ENCODE peak calls at places on chromosomes 5 and 9, in four cellular contexts. O is kidney epithelial cell, A is body of pancreas, J is thyroid gland. Y is an unnamed sample. For H3K36me3, the result is how much of the 10 kb centered on the place peaks cover.

GRCh38 chr5:56594821-56595220 is 220.5 kb upstream of the MAP3K1 start:
- DNase-seq in O (no peak), A (no peak), J (no peak), Y (no peak)

GRCh38 chr5:74017786-74018211 is 391.8 kb downstream of the ARHGEF28 start:
- DNase-seq in O (peak), A (peak), J (peak), Y (peak)

GRCh38 chr9:19788614-19789271 is at the start of gene SLC24A2:
- DNase-seq in O (no peak), A (no peak), J (no peak), Y (peak)

GRCh38 chr9:134066923-134067851 is 639 bp downstream of the BRD3 start:
- DNase-seq in O (no peak), A (no peak), J (peak), Y (peak)

GRCh38 chr9:116310212-116310611 is 156.6 kb downstream of the PAPPA start:
- DNase-seq in O (no peak), A (no peak), J (no peak), Y (no peak)

GRCh38 chr9:134606951-134607733 is 34.5 kb upstream of the COL5A1 start:
- DNase-seq in O (no peak), A (no peak), J (no peak), Y (no peak)

GRCh38 chr5:106127985-106128384 is 1542.8 kb downstream of the EFNA5 start:
- DNase-seq in O (no peak), A (no peak), J (no peak), Y (no peak)

GRCh38 chr5:179907570-179908324 is at the start of gene TBC1D9B:
- DNase-seq in O (no peak), A (peak), J (peak), Y (peak)

GRCh38 chr9:116933251-116933650 is 246.1 kb downstream of the TRIM32 start:
- DNase-seq in O (no peak), A (no peak), J (no peak), Y (no peak)

GRCh38 chr5:141664733-141665461 is 13.7 kb upstream of the FCHSD1 start:
- DNase-seq in O (no peak), A (peak), J (peak), Y (peak)

GRCh38 chr5:172075655-172076054 is 69.2 kb upstream of the FBXW11 start:
- DNase-seq in O (no peak), A (no peak), J (no peak), Y (no peak)

GRCh38 chr5:172076783-172077244 is 70.4 kb upstream of the FBXW11 start:
- DNase-seq in O (no peak), A (no peak), J (no peak), Y (peak)

GRCh38 chr5:172065431-172066065 is 59.1 kb upstream of the FBXW11 start:
- DNase-seq in O (no peak), A (no peak), J (peak), Y (no peak)

GRCh38 chr5:172074896-172075295 is 68.5 kb upstream of the FBXW11 start:
- DNase-seq in O (no peak), A (no peak), J (no peak), Y (no peak)

GRCh38 chr5:172071244-172071875 is 64.9 kb upstream of the FBXW11 start:
- DNase-seq in O (no peak), A (no peak), J (no peak), Y (no peak)
- H3K4me3 ChIP-seq in O (no peak), A (no peak), J (no peak), Y (no peak)

GRCh38 chr5:104179057-104179456 is 616.5 kb upstream of the NUDT12 start:
- DNase-seq in O (no peak), A (peak), J (peak), Y (peak)
- TF ChIP-seq CTCF in O (peak), A (peak), J (peak), Y (peak)

DNA sequence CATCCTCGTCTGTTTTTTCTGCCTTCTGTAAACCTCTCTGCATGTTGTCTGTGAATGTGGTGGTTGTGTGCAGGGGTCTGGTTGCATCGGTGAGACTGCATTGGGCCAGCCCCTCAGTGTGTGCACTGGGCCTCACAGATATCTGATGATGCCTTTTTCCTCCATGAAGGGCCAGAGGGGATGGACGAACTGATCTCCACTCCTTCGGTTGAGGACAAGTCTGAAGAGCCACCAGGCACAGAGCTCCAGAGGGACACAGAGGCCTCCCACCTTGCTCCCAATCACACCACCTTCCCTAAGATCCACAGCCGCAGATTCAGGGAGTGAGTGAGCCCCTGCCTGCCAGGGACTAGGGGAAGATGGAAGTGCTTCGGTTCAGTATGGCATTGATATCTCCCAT is 31.3 kb downstream of the SECISBP2 start:
- DNase-seq in O (no peak), A (no peak), J (no peak), Y (no peak)
- H3K36me3 ChIP-seq in O (under half), A (under half), J (half or more), Y (half or more)

DNA sequence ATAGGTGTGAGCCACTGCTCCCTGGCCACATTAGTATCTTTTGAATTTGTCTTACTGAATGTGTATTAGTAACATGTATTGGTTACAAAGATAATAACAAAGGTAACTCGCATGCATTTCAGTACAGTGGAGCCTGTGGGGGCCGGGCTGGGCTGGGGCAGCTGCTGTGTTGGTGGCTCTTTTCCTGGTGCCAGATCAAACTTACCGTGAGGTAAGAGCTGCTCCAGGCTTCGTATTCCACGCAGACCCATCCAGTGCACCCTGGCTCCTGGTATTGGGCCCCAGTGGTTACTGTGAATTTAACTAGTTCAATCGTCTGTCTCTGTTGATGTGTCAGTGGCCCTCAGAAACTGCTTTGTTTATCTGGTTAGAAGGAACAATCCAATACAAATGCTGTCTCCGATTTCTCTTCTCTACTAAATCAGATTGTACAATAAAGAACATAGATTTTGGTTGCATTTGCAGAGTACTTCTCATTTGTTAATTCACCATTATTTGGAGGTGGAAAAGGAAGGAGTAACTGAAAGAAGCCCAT is 15.6 kb downstream of the PRRC2B start:
- DNase-seq in O (no peak), A (no peak), J (no peak), Y (no peak)
- H3K4me3 ChIP-seq in O (no peak), A (no peak), J (no peak), Y (no peak)

GRCh38 chr5:72082048-72082447 is 25.2 kb upstream of the MAP1B start:
- DNase-seq in O (no peak), A (no peak), J (no peak), Y (no peak)
- TF ChIP-seq CTCF in O (no peak), A (no peak), J (no peak), Y (peak)

DNA sequence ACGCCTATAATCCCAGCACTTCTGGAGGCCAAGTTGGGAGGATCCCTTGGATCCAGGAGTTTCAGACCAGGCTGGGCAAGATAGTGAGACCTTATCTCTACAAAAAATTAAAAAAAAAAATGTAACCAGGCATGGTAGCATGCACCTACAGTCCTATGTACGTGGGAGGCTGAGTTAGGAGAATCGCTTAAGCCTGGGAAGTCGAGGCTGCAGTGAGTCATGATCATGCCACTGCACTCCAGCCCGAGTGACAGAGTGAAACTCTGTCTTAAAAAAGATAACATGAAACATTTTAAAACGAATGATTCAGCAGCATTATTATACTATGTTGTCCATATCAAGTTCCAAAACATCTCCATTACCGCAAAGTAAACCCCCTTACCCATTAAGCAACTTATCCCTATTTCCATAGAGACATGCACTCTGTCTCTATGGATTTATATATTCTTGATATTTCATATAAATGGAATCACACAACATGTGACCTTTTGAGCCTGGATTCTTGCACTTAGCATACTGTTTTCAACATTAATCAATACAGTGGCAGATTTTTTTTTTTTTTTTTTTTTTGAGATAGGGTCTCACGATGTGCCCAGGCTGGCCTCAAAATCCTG is 56.9 kb upstream of the MTMR12 start:
- DNase-seq in O (no peak), A (no peak), J (no peak), Y (no peak)
- H3K36me3 ChIP-seq in O (under half), A (under half), J (under half), Y (under half)

GRCh38 chr9:79583957-79584654 is 12.3 kb downstream of the TLE4 start:
- DNase-seq in O (no peak), A (no peak), J (no peak), Y (peak)
- H3K4me3 ChIP-seq in O (no peak), A (no peak), J (no peak), Y (no peak)

Y was measured in cardiac muscle cell.